ENCODE peak calls at places on chromosomes 16 and 17, in eight cellular contexts. B, K, M, Y, I, O, J and C are unnamed samples.

GRCh38 chr17:29682987-29683386 is 60.3 kb upstream of the CORO6 start:
- DNase-seq in Y (no peak), J (no peak), I (no peak), O (no peak), K (no peak), M (no peak), B (no peak), C (no peak)

GRCh38 chr16:4613636-4614570 is 785 bp downstream of the UBALD1 start:
- DNase-seq in O (peak; percentile 64), K (no peak), Y (peak; percentile 8), I (no peak), M (peak; percentile 21), J (peak; percentile 75), B (peak; percentile 42), C (peak; percentile 35)

GRCh38 chr17:59366040-59366757 is 34.7 kb downstream of the YPEL2 start:
- DNase-seq in M (no peak), I (no peak), J (peak; percentile 69), Y (no peak), B (peak; percentile 69), K (no peak), O (peak; percentile 70), C (peak; percentile 71)

GRCh38 chr16:50550035-50550434 is 1.8 kb downstream of the NKD1 start:
- DNase-seq in I (no peak), Y (no peak), M (no peak), O (peak; percentile 30), K (no peak), B (no peak), J (no peak), C (no peak)

GRCh38 chr17:75785770-75786538 is 1.3 kb downstream of the UNK start:
- DNase-seq in O (no peak), B (peak; percentile 76), J (no peak), K (no peak), Y (no peak), I (no peak), M (peak; percentile 60), C (peak; percentile 69)

GRCh38 chr16:23784811-23785447 is 30.1 kb downstream of the CHP2 start:
- DNase-seq in B (peak; percentile 45), J (no peak), O (no peak), K (no peak), Y (no peak), M (no peak), I (no peak), C (peak; percentile 8)

GRCh38 chr17:10396529-10397163 is 23.8 kb upstream of the MYH13 start:
- DNase-seq in K (no peak), M (no peak), I (no peak), J (no peak), O (no peak), Y (no peak), B (no peak), C (peak; percentile 46)

GRCh38 chr17:59746849-59747445 is 39.5 kb downstream of the VMP1 start:
- DNase-seq in B (peak; percentile 72), O (no peak), I (no peak), J (peak; percentile 28), M (peak; percentile 57), K (no peak), Y (no peak), C (peak; percentile 60)

GRCh38 chr17:46818929-46819859 is 702 bp upstream of the WNT3 start:
- DNase-seq in K (no peak), O (peak; percentile 71), Y (no peak), B (no peak), J (peak; percentile 38), M (no peak), I (no peak), C (no peak)

GRCh38 chr17:81685108-81685507 is 1.3 kb downstream of the HGS start:
- DNase-seq in B (peak; percentile 81), J (no peak), Y (no peak), K (peak; percentile 54), I (no peak), M (peak; percentile 29), O (no peak), C (peak; percentile 68)